ENCODE peak calls at places on chromosome 16, in six cellular contexts. One of them, this sample, is unnamed.

GRCh38 chr16:58020628-58021521 is 4.7 kb upstream of the MMP15 start:
- DNase-seq in tibial nerve: peak
- DNase-seq in esophagus muscularis mucosa: no peak
- DNase-seq in GM12892: no peak
- DNase-seq in heart left ventricle: peak
- DNase-seq in A549: peak
- DNase-seq in this sample: no peak

GRCh38 chr16:31090540-31090939 is 1.8 kb upstream of the PRSS53 start:
- DNase-seq in A549: no peak
- DNase-seq in esophagus muscularis mucosa: no peak
- DNase-seq in tibial nerve: no peak
- DNase-seq in GM12892: no peak
- DNase-seq in heart left ventricle: peak
- DNase-seq in this sample: no peak

GRCh38 chr16:64092284-64092683 is 1029.6 kb downstream of the CDH11 start:
- DNase-seq in heart left ventricle: no peak
- DNase-seq in tibial nerve: no peak
- DNase-seq in A549: peak
- DNase-seq in esophagus muscularis mucosa: no peak
- DNase-seq in GM12892: no peak
- DNase-seq in this sample: no peak

GRCh38 chr16:3173892-3174617 is 13.9 kb upstream of the OR1F1 start:
- DNase-seq in heart left ventricle: no peak
- DNase-seq in esophagus muscularis mucosa: no peak
- DNase-seq in A549: peak
- DNase-seq in tibial nerve: no peak
- DNase-seq in GM12892: peak
- DNase-seq in this sample: no peak

GRCh38 chr16:69003500-69003899 is 102.0 kb upstream of the HAS3 start:
- DNase-seq in A549: peak
- DNase-seq in GM12892: no peak
- DNase-seq in tibial nerve: no peak
- DNase-seq in heart left ventricle: no peak
- DNase-seq in esophagus muscularis mucosa: no peak
- DNase-seq in this sample: no peak

GRCh38 chr16:69711115-69711740 is 15.1 kb downstream of the NQO1 start:
- DNase-seq in GM12892: no peak
- DNase-seq in heart left ventricle: no peak
- DNase-seq in tibial nerve: no peak
- DNase-seq in A549: no peak
- DNase-seq in esophagus muscularis mucosa: peak
- DNase-seq in this sample: no peak

GRCh38 chr16:67628216-67628615 is 16.7 kb upstream of the CARMIL2 start:
- DNase-seq in tibial nerve: no peak
- DNase-seq in heart left ventricle: no peak
- DNase-seq in esophagus muscularis mucosa: no peak
- DNase-seq in A549: no peak
- DNase-seq in GM12892: no peak
- DNase-seq in this sample: no peak

GRCh38 chr16:75289189-75289588 is 37.8 kb upstream of the BCAR1 start:
- DNase-seq in tibial nerve: no peak
- DNase-seq in A549: no peak
- DNase-seq in esophagus muscularis mucosa: no peak
- DNase-seq in GM12892: no peak
- DNase-seq in heart left ventricle: peak
- DNase-seq in this sample: no peak

GRCh38 chr16:48139517-48139916 is 16.3 kb downstream of the ABCC12 start:
- DNase-seq in heart left ventricle: no peak
- DNase-seq in tibial nerve: no peak
- DNase-seq in A549: no peak
- DNase-seq in esophagus muscularis mucosa: no peak
- DNase-seq in GM12892: no peak
- DNase-seq in this sample: no peak

GRCh38 chr16:67555795-67556212 is 6.5 kb upstream of the CTCF start:
- DNase-seq in heart left ventricle: no peak
- DNase-seq in GM12892: no peak
- DNase-seq in esophagus muscularis mucosa: no peak
- DNase-seq in A549: no peak
- DNase-seq in tibial nerve: no peak
- DNase-seq in this sample: no peak

GRCh38 chr16:46627746-46628145 is 6.6 kb upstream of the SHCBP1 start:
- DNase-seq in tibial nerve: no peak
- DNase-seq in heart left ventricle: no peak
- DNase-seq in A549: no peak
- DNase-seq in GM12892: no peak
- DNase-seq in esophagus muscularis mucosa: no peak
- DNase-seq in this sample: no peak

GRCh38 chr16:70437017-70437581 is 1.8 kb downstream of the ST3GAL2 start:
- DNase-seq in esophagus muscularis mucosa: no peak
- DNase-seq in A549: no peak
- DNase-seq in heart left ventricle: no peak
- DNase-seq in tibial nerve: no peak
- DNase-seq in GM12892: no peak
- DNase-seq in this sample: no peak

GRCh38 chr16:3274490-3274889 is 8.8 kb upstream of the ZNF263 start:
- DNase-seq in tibial nerve: no peak
- DNase-seq in heart left ventricle: no peak
- DNase-seq in esophagus muscularis mucosa: no peak
- DNase-seq in A549: no peak
- DNase-seq in GM12892: no peak
- DNase-seq in this sample: no peak

GRCh38 chr16:9065077-9065476 is 26.4 kb upstream of the HAPSTR1 start:
- DNase-seq in A549: no peak
- DNase-seq in tibial nerve: no peak
- DNase-seq in GM12892: no peak
- DNase-seq in heart left ventricle: no peak
- DNase-seq in esophagus muscularis mucosa: no peak
- DNase-seq in this sample: no peak

GRCh38 chr16:4679854-4680636 is 13.3 kb upstream of the NUDT16L1 start:
- DNase-seq in esophagus muscularis mucosa: no peak
- DNase-seq in heart left ventricle: peak
- DNase-seq in GM12892: no peak
- DNase-seq in tibial nerve: peak
- DNase-seq in A549: no peak
- DNase-seq in this sample: no peak

GRCh38 chr16:711548-712320 is 3.2 kb upstream of the METRN start:
- DNase-seq in tibial nerve: peak
- DNase-seq in GM12892: peak
- DNase-seq in A549: peak
- DNase-seq in heart left ventricle: peak
- DNase-seq in esophagus muscularis mucosa: no peak
- DNase-seq in this sample: no peak

GRCh38 chr16:74700206-74701040 is at the start of gene MLKL:
- DNase-seq in heart left ventricle: peak
- DNase-seq in GM12892: peak
- DNase-seq in A549: peak
- DNase-seq in esophagus muscularis mucosa: no peak
- DNase-seq in tibial nerve: peak
- DNase-seq in this sample: no peak

GRCh38 chr16:67538666-67539101 is 10.1 kb downstream of the RIPOR1 start:
- DNase-seq in heart left ventricle: no peak
- DNase-seq in A549: no peak
- DNase-seq in GM12892: no peak
- DNase-seq in tibial nerve: no peak
- DNase-seq in esophagus muscularis mucosa: no peak
- DNase-seq in this sample: peak

GRCh38 chr16:67673712-67674580 is 7.3 kb downstream of the C16orf86 start:
- DNase-seq in esophagus muscularis mucosa: no peak
- DNase-seq in tibial nerve: peak
- DNase-seq in heart left ventricle: peak
- DNase-seq in GM12892: no peak
- DNase-seq in A549: no peak
- DNase-seq in this sample: no peak

GRCh38 chr16:1533443-1533951 is at the start of gene TMEM204:
- DNase-seq in esophagus muscularis mucosa: no peak
- DNase-seq in A549: no peak
- DNase-seq in GM12892: no peak
- DNase-seq in heart left ventricle: peak
- DNase-seq in tibial nerve: peak
- DNase-seq in this sample: no peak

GRCh38 chr16:48124266-48124665 is 31.5 kb downstream of the ABCC12 start:
- DNase-seq in tibial nerve: no peak
- DNase-seq in heart left ventricle: no peak
- DNase-seq in GM12892: no peak
- DNase-seq in A549: no peak
- DNase-seq in esophagus muscularis mucosa: no peak
- DNase-seq in this sample: no peak

GRCh38 chr16:77944631-77945030 is 77.7 kb upstream of the CLEC3A start:
- DNase-seq in GM12892: no peak
- DNase-seq in tibial nerve: no peak
- DNase-seq in esophagus muscularis mucosa: no peak
- DNase-seq in A549: no peak
- DNase-seq in heart left ventricle: no peak
- DNase-seq in this sample: no peak

GRCh38 chr16:906296-906695 is 64.5 kb downstream of the LMF1 start:
- DNase-seq in esophagus muscularis mucosa: no peak
- DNase-seq in tibial nerve: no peak
- DNase-seq in A549: no peak
- DNase-seq in heart left ventricle: peak
- DNase-seq in GM12892: no peak
- DNase-seq in this sample: no peak

GRCh38 chr16:68116256-68116853 is 31.2 kb downstream of the NFATC3 start:
- DNase-seq in esophagus muscularis mucosa: no peak
- DNase-seq in GM12892: no peak
- DNase-seq in tibial nerve: no peak
- DNase-seq in heart left ventricle: no peak
- DNase-seq in A549: peak
- DNase-seq in this sample: no peak

GRCh38 chr16:60203525-60204124 is 1469.5 kb upstream of the GOT2 start:
- DNase-seq in GM12892: no peak
- DNase-seq in A549: peak
- DNase-seq in heart left ventricle: no peak
- DNase-seq in tibial nerve: no peak
- DNase-seq in esophagus muscularis mucosa: no peak
- DNase-seq in this sample: no peak

GRCh38 chr16:89574681-89575246 is 794 bp upstream of the CPNE7 start:
- DNase-seq in tibial nerve: no peak
- DNase-seq in GM12892: peak
- DNase-seq in heart left ventricle: no peak
- DNase-seq in esophagus muscularis mucosa: no peak
- DNase-seq in A549: peak
- DNase-seq in this sample: no peak
- TF ChIP-seq POLR2A in tibial nerve: no peak
- TF ChIP-seq POLR2A in GM12892: no peak
- TF ChIP-seq POLR2A in heart left ventricle: no peak
- TF ChIP-seq POLR2A in esophagus muscularis mucosa: no peak
- TF ChIP-seq POLR2A in A549: no peak
- TF ChIP-seq POLR2A in this sample: no peak

GRCh38 chr16:11155284-11155806 is 100.7 kb downstream of the SOCS1 start:
- DNase-seq in GM12892: no peak
- DNase-seq in tibial nerve: no peak
- DNase-seq in esophagus muscularis mucosa: no peak
- DNase-seq in A549: no peak
- DNase-seq in heart left ventricle: peak
- DNase-seq in this sample: no peak
- TF ChIP-seq POLR2A in GM12892: no peak
- TF ChIP-seq POLR2A in tibial nerve: no peak
- TF ChIP-seq POLR2A in esophagus muscularis mucosa: no peak
- TF ChIP-seq POLR2A in A549: no peak
- TF ChIP-seq POLR2A in heart left ventricle: no peak
- TF ChIP-seq POLR2A in this sample: no peak

GRCh38 chr16:88606146-88606757 is 32.1 kb upstream of the IL17C start:
- DNase-seq in tibial nerve: no peak
- DNase-seq in A549: no peak
- DNase-seq in esophagus muscularis mucosa: no peak
- DNase-seq in GM12892: no peak
- DNase-seq in heart left ventricle: no peak
- DNase-seq in this sample: no peak
- TF ChIP-seq POLR2A in tibial nerve: no peak
- TF ChIP-seq POLR2A in A549: no peak
- TF ChIP-seq POLR2A in esophagus muscularis mucosa: no peak
- TF ChIP-seq POLR2A in GM12892: no peak
- TF ChIP-seq POLR2A in heart left ventricle: no peak
- TF ChIP-seq POLR2A in this sample: no peak

GRCh38 chr16:19167710-19168172 is 299 bp upstream of the SYT17 start:
- DNase-seq in A549: peak
- DNase-seq in heart left ventricle: peak
- DNase-seq in tibial nerve: no peak
- DNase-seq in esophagus muscularis mucosa: no peak
- DNase-seq in GM12892: peak
- DNase-seq in this sample: no peak
- TF ChIP-seq POLR2A in A549: no peak
- TF ChIP-seq POLR2A in heart left ventricle: no peak
- TF ChIP-seq POLR2A in tibial nerve: no peak
- TF ChIP-seq POLR2A in esophagus muscularis mucosa: no peak
- TF ChIP-seq POLR2A in GM12892: no peak
- TF ChIP-seq POLR2A in this sample: no peak

DNA sequence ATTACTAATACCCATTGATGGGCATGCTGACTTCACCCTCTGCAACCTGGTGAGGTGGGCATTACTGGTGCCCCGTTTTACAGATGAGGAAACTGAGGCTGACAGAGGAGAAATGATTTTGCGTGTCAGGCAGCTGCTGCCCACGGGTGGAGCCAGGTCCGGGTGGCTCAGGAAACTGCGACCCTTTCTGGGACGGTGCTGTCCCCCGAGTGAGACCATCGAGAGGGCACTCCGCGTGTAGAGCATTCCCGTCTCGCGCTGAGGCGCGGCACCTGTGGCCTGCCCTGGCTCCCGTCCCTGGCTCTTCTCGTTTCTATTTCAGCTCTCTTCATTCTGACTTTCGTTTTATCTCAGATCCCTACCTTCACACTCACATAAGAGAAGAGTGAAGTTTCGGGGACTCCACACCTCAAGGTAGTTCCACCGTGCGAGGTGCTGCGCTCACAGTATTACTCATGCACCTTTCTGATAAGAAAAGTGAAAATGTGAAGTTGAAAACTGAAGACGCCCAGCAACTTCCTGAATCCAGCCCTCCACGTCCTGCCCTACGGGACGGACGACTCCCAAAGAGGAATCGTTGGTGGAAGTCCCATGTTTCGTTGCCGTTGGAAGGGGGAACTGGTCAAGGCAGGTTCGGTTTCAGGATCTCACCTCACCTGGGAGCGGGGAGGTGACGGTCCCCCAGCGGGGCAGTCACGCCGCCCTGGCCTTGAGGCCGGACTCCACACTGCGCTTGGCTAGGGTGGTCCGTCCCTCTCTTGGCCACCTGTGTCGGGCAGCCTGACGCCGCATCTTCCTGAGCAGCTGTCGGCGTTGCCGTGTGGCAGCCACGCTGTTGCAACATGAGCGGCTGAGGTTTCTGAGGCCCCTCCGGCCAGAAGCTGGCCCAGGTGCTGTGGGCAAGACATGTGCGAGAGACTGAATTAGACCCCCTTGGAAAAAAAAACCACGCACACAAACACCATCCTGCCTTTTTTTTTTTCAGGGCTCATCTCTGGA is 48.8 kb downstream of the IRF8 start:
- DNase-seq in tibial nerve: no peak
- DNase-seq in A549: no peak
- DNase-seq in GM12892: peak
- DNase-seq in esophagus muscularis mucosa: no peak
- DNase-seq in heart left ventricle: no peak
- DNase-seq in this sample: no peak
- TF ChIP-seq POLR2A in tibial nerve: no peak
- TF ChIP-seq POLR2A in A549: no peak
- TF ChIP-seq POLR2A in GM12892: peak
- TF ChIP-seq POLR2A in esophagus muscularis mucosa: no peak
- TF ChIP-seq POLR2A in heart left ventricle: no peak
- TF ChIP-seq POLR2A in this sample: no peak

GRCh38 chr16:19084879-19085278 is 17.5 kb downstream of the COQ7 start:
- DNase-seq in tibial nerve: no peak
- DNase-seq in A549: no peak
- DNase-seq in heart left ventricle: no peak
- DNase-seq in GM12892: no peak
- DNase-seq in esophagus muscularis mucosa: no peak
- DNase-seq in this sample: no peak
- TF ChIP-seq POLR2A in tibial nerve: no peak
- TF ChIP-seq POLR2A in A549: no peak
- TF ChIP-seq POLR2A in heart left ventricle: no peak
- TF ChIP-seq POLR2A in GM12892: no peak
- TF ChIP-seq POLR2A in esophagus muscularis mucosa: no peak
- TF ChIP-seq POLR2A in this sample: no peak

This sample was measured in vagina.